ENCODE peak calls at places on chromosomes 13 and 19, in ten cellular contexts. One of them, this sample, is unnamed.
A peak's percentile ranks its signal among the peaks of the same experiment; 100 is the strongest.

GRCh38 chr13:114315074-114315785 is 927 bp downstream of the CHAMP1 start:
- DNase-seq in effector memory CD8-positive, alpha-beta T cell: no peak
- DNase-seq in choroid plexus epithelial cell: no peak
- DNase-seq in NCI-H2171 treated with DMSO at 0.1 percent for 48 hours: no peak
- DNase-seq in nephron progenitor cell: no peak
- DNase-seq in HuH-7: no peak
- DNase-seq in AG04450: no peak
- DNase-seq in activated CD4-positive, alpha-beta memory T cell treated with anti-CD3 and anti-CD28 coated beads, Interleukin-2, amount 10 ng/mL, durations not matched to agents 7 days and 5 days: no peak
- DNase-seq in AG08395: no peak
- DNase-seq in HT1080: no peak
- DNase-seq in this sample: no peak

GRCh38 chr19:34220472-34221063 is 33.8 kb upstream of the GARRE1 start:
- DNase-seq in NCI-H2171 treated with DMSO at 0.1 percent for 48 hours: peak; percentile 43
- DNase-seq in AG04450: peak; percentile 24
- DNase-seq in choroid plexus epithelial cell: peak; percentile 76
- DNase-seq in HuH-7: peak; percentile 61
- DNase-seq in activated CD4-positive, alpha-beta memory T cell treated with anti-CD3 and anti-CD28 coated beads, Interleukin-2, amount 10 ng/mL, durations not matched to agents 7 days and 5 days: peak; percentile 62
- DNase-seq in HT1080: peak; percentile 41
- DNase-seq in effector memory CD8-positive, alpha-beta T cell: peak; percentile 48
- DNase-seq in AG08395: peak; percentile 66
- DNase-seq in nephron progenitor cell: peak; percentile 67
- DNase-seq in this sample: no peak

GRCh38 chr13:46530084-46530935 is 22.7 kb upstream of the LRCH1 start:
- DNase-seq in nephron progenitor cell: no peak
- DNase-seq in HuH-7: no peak
- DNase-seq in HT1080: peak; percentile 48
- DNase-seq in effector memory CD8-positive, alpha-beta T cell: no peak
- DNase-seq in AG04450: no peak
- DNase-seq in choroid plexus epithelial cell: peak; percentile 27
- DNase-seq in AG08395: peak; percentile 51
- DNase-seq in NCI-H2171 treated with DMSO at 0.1 percent for 48 hours: no peak
- DNase-seq in activated CD4-positive, alpha-beta memory T cell treated with anti-CD3 and anti-CD28 coated beads, Interleukin-2, amount 10 ng/mL, durations not matched to agents 7 days and 5 days: no peak
- DNase-seq in this sample: no peak

GRCh38 chr19:49689133-49690072 is at the start of gene ADM5:
- DNase-seq in HuH-7: no peak
- DNase-seq in AG04450: no peak
- DNase-seq in HT1080: no peak
- DNase-seq in activated CD4-positive, alpha-beta memory T cell treated with anti-CD3 and anti-CD28 coated beads, Interleukin-2, amount 10 ng/mL, durations not matched to agents 7 days and 5 days: peak; percentile 35
- DNase-seq in NCI-H2171 treated with DMSO at 0.1 percent for 48 hours: peak; percentile 59
- DNase-seq in nephron progenitor cell: peak; percentile 61
- DNase-seq in effector memory CD8-positive, alpha-beta T cell: no peak
- DNase-seq in choroid plexus epithelial cell: no peak
- DNase-seq in AG08395: peak; percentile 25
- DNase-seq in this sample: no peak

GRCh38 chr19:16070366-16070990 is 5.8 kb upstream of the TPM4 start:
- DNase-seq in effector memory CD8-positive, alpha-beta T cell: peak; percentile 79
- DNase-seq in choroid plexus epithelial cell: no peak
- DNase-seq in HT1080: peak; percentile 82
- DNase-seq in AG08395: no peak
- DNase-seq in activated CD4-positive, alpha-beta memory T cell treated with anti-CD3 and anti-CD28 coated beads, Interleukin-2, amount 10 ng/mL, durations not matched to agents 7 days and 5 days: peak; percentile 90
- DNase-seq in NCI-H2171 treated with DMSO at 0.1 percent for 48 hours: no peak
- DNase-seq in HuH-7: no peak
- DNase-seq in AG04450: no peak
- DNase-seq in nephron progenitor cell: no peak
- DNase-seq in this sample: no peak

GRCh38 chr13:43965446-43965845 is 85.7 kb downstream of the LACC1 start:
- DNase-seq in nephron progenitor cell: peak; percentile 15
- DNase-seq in AG04450: no peak
- DNase-seq in HT1080: no peak
- DNase-seq in HuH-7: no peak
- DNase-seq in effector memory CD8-positive, alpha-beta T cell: no peak
- DNase-seq in activated CD4-positive, alpha-beta memory T cell treated with anti-CD3 and anti-CD28 coated beads, Interleukin-2, amount 10 ng/mL, durations not matched to agents 7 days and 5 days: no peak
- DNase-seq in choroid plexus epithelial cell: no peak
- DNase-seq in NCI-H2171 treated with DMSO at 0.1 percent for 48 hours: no peak
- DNase-seq in AG08395: no peak
- DNase-seq in this sample: no peak

GRCh38 chr13:78102121-78102677 is 183.6 kb upstream of the EDNRB start:
- DNase-seq in choroid plexus epithelial cell: peak; percentile 64
- DNase-seq in activated CD4-positive, alpha-beta memory T cell treated with anti-CD3 and anti-CD28 coated beads, Interleukin-2, amount 10 ng/mL, durations not matched to agents 7 days and 5 days: no peak
- DNase-seq in NCI-H2171 treated with DMSO at 0.1 percent for 48 hours: no peak
- DNase-seq in HT1080: peak; percentile 54
- DNase-seq in AG08395: peak; percentile 41
- DNase-seq in effector memory CD8-positive, alpha-beta T cell: no peak
- DNase-seq in HuH-7: no peak
- DNase-seq in nephron progenitor cell: no peak
- DNase-seq in AG04450: no peak
- DNase-seq in this sample: no peak

GRCh38 chr19:19748249-19748938 is 15.5 kb upstream of the ZNF14 start:
- DNase-seq in choroid plexus epithelial cell: no peak
- DNase-seq in effector memory CD8-positive, alpha-beta T cell: no peak
- DNase-seq in HT1080: no peak
- DNase-seq in activated CD4-positive, alpha-beta memory T cell treated with anti-CD3 and anti-CD28 coated beads, Interleukin-2, amount 10 ng/mL, durations not matched to agents 7 days and 5 days: no peak
- DNase-seq in HuH-7: no peak
- DNase-seq in NCI-H2171 treated with DMSO at 0.1 percent for 48 hours: no peak
- DNase-seq in AG08395: no peak
- DNase-seq in AG04450: no peak
- DNase-seq in nephron progenitor cell: no peak
- DNase-seq in this sample: no peak

This sample was measured in kidney epithelial cell.